ENCODE peak calls at places on chromosomes 12 and 14, in five cellular contexts. T is GM23248, H is HCT116, X is HepG2, V is fibroblast of lung. O is an unnamed sample.

GRCh38 chr14:81211844-81212243 is 8.9 kb downstream of the GTF2A1 start:
- DNase-seq in T (peak; percentile 60), H (no peak), V (peak; percentile 54), X (peak; percentile 35), O (peak; percentile 49)

GRCh38 chr12:6696690-6697583 is 3.7 kb downstream of the PIANP start:
- DNase-seq in V (no peak), X (no peak), T (peak; percentile 38), H (no peak), O (no peak)

GRCh38 chr14:59507063-59507751 is 22.9 kb downstream of the JKAMP start:
- DNase-seq in X (peak; percentile 62), H (peak; percentile 42), T (peak; percentile 58), V (peak; percentile 68), O (peak; percentile 62)

GRCh38 chr12:52215587-52216031 is 17.4 kb upstream of the KRT7 start:
- DNase-seq in X (peak; percentile 72), H (peak; percentile 64), T (no peak), V (peak; percentile 39), O (no peak)

GRCh38 chr12:115794659-115795081 is 482.8 kb downstream of the MED13L start:
- DNase-seq in H (no peak), X (peak; percentile 70), T (no peak), V (no peak), O (no peak)

GRCh38 chr12:58521796-58522195 is 398.5 kb downstream of the LRIG3 start:
- DNase-seq in H (no peak), T (no peak), V (no peak), X (no peak), O (no peak)

GRCh38 chr14:105879503-105879866 is 353.1 kb downstream of the TMEM121 start:
- DNase-seq in X (no peak), V (no peak), H (no peak), T (no peak), O (no peak)

GRCh38 chr12:12398026-12398859 is 41.4 kb downstream of the BORCS5 start:
- DNase-seq in H (no peak), V (peak; percentile 98), X (peak; percentile 89), T (peak; percentile 98), O (peak; percentile 96)

GRCh38 chr12:91224411-91224810 is 41.8 kb upstream of the DCN start:
- DNase-seq in X (no peak), T (no peak), H (no peak), V (peak; percentile 49), O (peak; percentile 36)

GRCh38 chr12:118979763-118980406 is 1.5 kb upstream of the SRRM4 start:
- DNase-seq in H (peak; percentile 42), V (peak; percentile 40), X (peak; percentile 56), T (peak; percentile 62), O (peak; percentile 4)

GRCh38 chr14:47278233-47278842 is 397.1 kb downstream of the MDGA2 start:
- DNase-seq in V (peak; percentile 2), X (peak; percentile 11), T (peak; percentile 43), H (peak; percentile 3), O (peak; percentile 4)

DNA sequence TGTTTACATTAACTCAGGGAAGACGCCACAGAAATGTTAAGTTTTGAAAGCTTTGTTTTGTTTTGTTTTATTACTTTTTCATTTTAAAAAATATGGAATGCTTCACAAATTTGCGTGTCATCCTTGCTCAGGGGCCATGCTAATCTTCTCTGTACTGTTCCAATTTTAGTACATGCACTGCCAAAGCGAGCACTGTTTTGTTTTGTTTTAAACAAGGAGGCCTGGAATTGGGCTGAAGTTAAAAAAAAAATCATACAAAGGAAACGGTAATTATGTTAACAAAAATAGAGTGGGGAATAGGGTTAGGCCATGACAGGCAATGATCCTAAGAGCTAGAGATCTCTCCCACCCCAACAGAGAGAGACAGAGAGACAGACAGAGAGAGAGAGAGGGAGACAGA is 57.0 kb downstream of the ZFP36L1 start:
- DNase-seq in H (no peak), V (peak; percentile 23), X (no peak), T (no peak), O (no peak)
- H3K9ac ChIP-seq in H (no peak overlapping the region), V (no peak overlapping the region), X (no peak overlapping the region), T (no peak overlapping the region), O (peak overlapping the region; percentile 80)

GRCh38 chr14:50063876-50064420 is 52.4 kb downstream of the VCPKMT start:
- DNase-seq in X (no peak), T (no peak), V (no peak), H (no peak), O (no peak)
- H3K9ac ChIP-seq in X (no peak overlapping the region), T (no peak overlapping the region), V (no peak overlapping the region), H (no peak overlapping the region), O (no peak overlapping the region)

GRCh38 chr14:93884950-93885349 is 42.2 kb upstream of the FAM181A start:
- DNase-seq in T (no peak), V (no peak), H (no peak), X (no peak), O (no peak)

GRCh38 chr14:93878251-93878650 is 48.9 kb upstream of the FAM181A start:
- DNase-seq in T (no peak), V (no peak), H (no peak), X (no peak), O (no peak)

GRCh38 chr14:93878871-93879270 is 48.3 kb upstream of the FAM181A start:
- DNase-seq in X (no peak), V (no peak), T (no peak), H (no peak), O (no peak)

GRCh38 chr14:93879362-93879983 is 47.7 kb upstream of the FAM181A start:
- DNase-seq in X (no peak), H (no peak), V (no peak), T (no peak), O (no peak)

GRCh38 chr14:93880025-93880820 is 46.9 kb upstream of the FAM181A start:
- DNase-seq in X (no peak), V (no peak), H (no peak), T (peak; percentile 30), O (peak; percentile 81)
- H3K9ac ChIP-seq in X (no peak overlapping the region), V (no peak overlapping the region), H (no peak overlapping the region), T (no peak overlapping the region), O (no peak overlapping the region)

DNA sequence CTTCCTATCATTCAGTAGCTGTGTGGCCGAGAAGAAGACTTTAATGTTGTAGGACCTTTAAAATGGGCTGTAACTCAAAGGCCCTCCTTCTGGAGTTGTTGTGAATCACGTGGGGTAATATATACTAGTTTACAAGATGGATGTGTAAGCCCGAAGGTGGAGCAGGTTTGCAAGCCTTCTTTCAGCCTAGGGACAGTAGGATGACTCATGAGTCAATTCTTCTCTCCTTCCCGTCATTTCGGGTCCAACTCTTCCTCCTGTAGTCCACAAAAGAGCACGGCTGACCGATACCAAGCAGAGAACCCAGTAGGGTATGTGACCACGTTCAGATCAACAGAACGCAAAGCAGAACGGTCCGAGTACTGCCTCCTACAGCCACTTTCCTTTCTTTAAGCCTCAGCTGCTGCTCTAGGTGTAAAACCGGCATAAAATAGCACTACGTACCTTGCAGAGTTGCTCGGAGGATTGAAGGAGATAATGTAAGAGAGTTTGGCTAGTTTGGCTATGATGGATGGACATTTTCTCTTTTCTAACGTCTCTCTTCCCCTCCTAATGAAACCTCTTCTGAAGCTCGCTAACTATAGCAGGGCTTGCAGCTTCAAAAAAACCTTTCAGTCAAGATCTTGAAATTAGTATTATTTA is 1.3 kb upstream of the RASSF3 start:
- DNase-seq in T (peak; percentile 68), H (peak; percentile 81), X (peak; percentile 58), V (peak; percentile 58), O (peak; percentile 64)
- H3K9ac ChIP-seq in T (peak overlapping the region; percentile 42), H (peak overlapping the region; percentile 89), X (peak overlapping the region; percentile 54), V (peak overlapping the region; percentile 5), O (peak overlapping the region; percentile 74)

GRCh38 chr14:90797919-90798318 is 18.3 kb downstream of the TTC7B start:
- DNase-seq in T (no peak), X (no peak), V (no peak), H (no peak), O (no peak)

GRCh38 chr14:90799420-90799819 is 16.8 kb downstream of the TTC7B start:
- DNase-seq in H (no peak), V (no peak), X (no peak), T (no peak), O (no peak)

GRCh38 chr14:90797451-90797850 is 18.8 kb downstream of the TTC7B start:
- DNase-seq in V (no peak), H (no peak), T (no peak), X (no peak), O (no peak)

GRCh38 chr14:90795744-90796143 is 20.5 kb downstream of the TTC7B start:
- DNase-seq in H (peak; percentile 37), V (peak; percentile 77), T (peak; percentile 92), X (no peak), O (peak; percentile 59)

DNA sequence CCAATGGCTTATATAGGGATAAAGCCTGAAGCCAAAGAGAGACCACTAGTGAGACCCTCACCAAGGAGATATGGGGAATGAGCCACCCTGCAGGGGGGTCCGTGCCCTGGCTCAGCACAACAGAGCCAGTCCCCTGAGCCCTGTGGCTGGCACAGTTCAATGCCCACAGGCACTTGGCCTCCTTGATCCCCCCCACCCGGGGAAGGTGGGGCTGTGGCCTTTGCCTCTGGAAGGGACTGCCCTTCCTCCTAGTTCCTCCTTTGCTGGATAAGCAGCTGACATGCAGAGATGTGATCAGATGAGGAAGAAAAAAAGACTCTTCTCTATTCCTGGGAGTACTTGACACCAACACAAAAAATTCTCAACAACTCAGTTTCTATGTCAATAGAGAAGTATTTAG is 19.9 kb downstream of the TTC7B start:
- DNase-seq in X (no peak), H (no peak), V (no peak), T (no peak), O (no peak)
- H3K9ac ChIP-seq in X (no peak overlapping the region), H (no peak overlapping the region), V (no peak overlapping the region), T (no peak overlapping the region), O (peak overlapping the region; percentile 29)

DNA sequence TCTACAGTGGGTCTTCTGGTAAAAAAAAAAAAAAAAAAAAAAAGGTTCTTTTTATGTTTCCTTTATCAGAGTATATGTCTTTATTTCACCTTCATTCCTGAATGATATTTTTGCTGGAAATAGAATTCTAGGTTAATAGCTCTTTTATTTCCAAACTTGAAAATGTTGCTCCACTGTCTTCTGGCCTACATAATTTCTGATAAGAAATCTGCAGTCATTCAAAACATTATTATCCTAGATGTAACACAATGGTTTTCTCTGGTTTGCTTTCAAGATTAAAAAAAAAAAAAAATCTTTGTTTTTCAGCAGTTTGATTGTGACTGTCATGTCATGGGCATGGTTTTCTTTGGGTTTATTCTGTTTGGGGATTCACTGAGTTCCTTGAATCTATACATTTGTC is 19.5 kb downstream of the DCP1B start:
- DNase-seq in V (no peak), X (no peak), H (no peak), T (no peak), O (no peak)
- H3K9ac ChIP-seq in V (no peak overlapping the region), X (no peak overlapping the region), H (no peak overlapping the region), T (no peak overlapping the region), O (no peak overlapping the region)

GRCh38 chr12:24931666-24932405 is 17.1 kb downstream of the BCAT1 start:
- DNase-seq in V (no peak), T (peak; percentile 60), H (no peak), X (no peak), O (no peak)
- H3K9ac ChIP-seq in V (no peak overlapping the region), T (no peak overlapping the region), H (no peak overlapping the region), X (no peak overlapping the region), O (no peak overlapping the region)

GRCh38 chr14:23207146-23207540 is 23.7 kb upstream of the SLC7A8 start:
- DNase-seq in T (no peak), V (no peak), H (no peak), X (no peak), O (no peak)
- H3K9ac ChIP-seq in T (no peak overlapping the region), V (no peak overlapping the region), H (no peak overlapping the region), X (no peak overlapping the region), O (no peak overlapping the region)

O was measured in adipocyte.